ENCODE peak calls at places on chromosomes 2 and 18, in seven cellular contexts. F is body of pancreas, Q is A549, M is K562, S is H54, V is uterus, J is heart left ventricle. B is an unnamed sample.

GRCh38 chr2:230473378-230473777 is 57.4 kb downstream of the SP100 start:
- DNase-seq in F (no peak), Q (no peak), M (no peak), S (no peak), V (no peak), J (no peak), B (no peak)

GRCh38 chr2:164073053-164073757 is 337.4 kb upstream of the FIGN start:
- DNase-seq in F (no peak), Q (no peak), M (no peak), S (no peak), V (no peak), J (no peak), B (peak; percentile 34)

GRCh38 chr2:20025065-20025786 is 12.8 kb upstream of the MATN3 start:
- DNase-seq in F (no peak), Q (no peak), M (no peak), S (no peak), V (no peak), J (no peak), B (no peak)

GRCh38 chr2:39091535-39091934 is 29.3 kb downstream of the SOS1 start:
- DNase-seq in F (no peak), Q (no peak), M (no peak), S (no peak), V (no peak), J (no peak), B (no peak)

GRCh38 chr2:141611143-141611571 is 519.7 kb downstream of the LRP1B start:
- DNase-seq in F (no peak), Q (no peak), M (no peak), S (no peak), V (no peak), J (no peak), B (no peak)

GRCh38 chr2:48464264-48464663 is 65.7 kb upstream of the STON1 start:
- DNase-seq in F (no peak), Q (no peak), M (no peak), S (no peak), V (no peak), J (no peak), B (no peak)

GRCh38 chr18:26488417-26489009 is 59.8 kb downstream of the KCTD1 start:
- DNase-seq in F (no peak), Q (no peak), M (no peak), S (no peak), V (no peak), J (no peak), B (no peak)

GRCh38 chr2:165401285-165401852 is 68.1 kb upstream of the CSRNP3 start:
- DNase-seq in F (peak; percentile 20), Q (no peak), M (peak; percentile 26), S (no peak), V (peak; percentile 22), J (no peak), B (peak; percentile 14)

GRCh38 chr18:65755616-65756015 is 4.8 kb downstream of the CDH7 start:
- DNase-seq in F (no peak), Q (no peak), M (no peak), S (no peak), V (no peak), J (no peak), B (no peak)

GRCh38 chr2:128637481-128638155 is 318.9 kb upstream of the HS6ST1 start:
- DNase-seq in F (no peak), Q (no peak), M (no peak), S (no peak), V (no peak), J (no peak), B (no peak)

GRCh38 chr2:137806102-137806805 is 158.0 kb upstream of the HNMT start:
- DNase-seq in F (no peak), Q (no peak), M (no peak), S (no peak), V (no peak), J (no peak), B (no peak)

GRCh38 chr2:29733945-29734344 is 187.4 kb downstream of the ALK start:
- DNase-seq in F (no peak), Q (no peak), M (no peak), S (no peak), V (no peak), J (no peak), B (peak; percentile 10)

GRCh38 chr18:54296017-54296416 is 26.7 kb downstream of the POLI start:
- DNase-seq in F (no peak), Q (no peak), M (no peak), S (no peak), V (no peak), J (no peak), B (no peak)

GRCh38 chr18:23114911-23115310 is 20.4 kb upstream of the CABLES1 start:
- DNase-seq in F (no peak), Q (peak; percentile 41), M (no peak), S (no peak), V (no peak), J (no peak), B (no peak)

GRCh38 chr2:138032334-138032733 is 68.1 kb downstream of the HNMT start:
- DNase-seq in F (no peak), Q (no peak), M (no peak), S (no peak), V (no peak), J (no peak), B (no peak)

GRCh38 chr2:136582631-136583205 is 182.6 kb upstream of the THSD7B start:
- DNase-seq in F (peak; percentile 22), Q (no peak), M (peak; percentile 30), S (no peak), V (no peak), J (peak; percentile 19), B (peak; percentile 2)

GRCh38 chr2:188788621-188789020 is 185.6 kb upstream of the COL3A1 start:
- DNase-seq in F (peak; percentile 53), Q (no peak), M (no peak), S (no peak), V (peak; percentile 89), J (peak; percentile 70), B (peak; percentile 71)

GRCh38 chr2:112520234-112520783 is 22.0 kb upstream of the POLR1B start:
- DNase-seq in F (no peak), Q (no peak), M (peak; percentile 20), S (no peak), V (no peak), J (no peak), B (no peak)

GRCh38 chr2:214648520-214648919 is 161.0 kb downstream of the BARD1 start:
- DNase-seq in F (no peak), Q (no peak), M (no peak), S (no peak), V (no peak), J (no peak), B (no peak)

GRCh38 chr18:32772580-32773186 is at the start of gene KLHL14:
- DNase-seq in F (no peak), Q (no peak), M (no peak), S (no peak), V (no peak), J (no peak), B (peak; percentile 57)

GRCh38 chr18:36899289-36899688 is 70.4 kb downstream of the KIAA1328 start:
- DNase-seq in F (no peak), Q (peak; percentile 1), M (peak; percentile 56), S (no peak), V (no peak), J (no peak), B (no peak)

GRCh38 chr18:63109789-63110188 is 209.8 kb downstream of the BCL2 start:
- DNase-seq in F (no peak), Q (no peak), M (no peak), S (no peak), V (no peak), J (no peak), B (no peak)

GRCh38 chr18:10085405-10085804 is 171.6 kb downstream of the VAPA start:
- DNase-seq in F (no peak), Q (no peak), M (no peak), S (no peak), V (no peak), J (no peak), B (no peak)

DNA sequence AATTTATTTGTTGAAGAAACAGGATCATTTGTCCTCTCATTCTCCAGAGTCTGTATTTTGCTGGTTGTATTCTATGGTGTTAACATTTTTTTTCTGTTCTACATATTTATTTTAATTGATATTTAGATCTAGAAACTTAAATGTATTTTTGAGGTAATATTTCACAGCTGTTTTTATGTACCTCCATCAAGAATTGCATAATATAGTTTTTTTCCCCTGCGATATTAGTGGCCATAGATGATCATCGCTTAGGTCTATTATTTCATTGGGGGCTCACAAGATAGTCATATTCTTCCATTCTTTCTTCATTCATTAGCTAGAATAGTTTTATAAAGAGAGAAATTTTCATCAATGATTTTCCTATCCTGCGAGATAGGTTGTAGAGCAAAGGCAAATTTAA is 89.3 kb downstream of the PARD3B start:
- DNase-seq in F (no peak), Q (no peak), M (no peak), S (no peak), V (no peak), J (no peak), B (no peak)
- TF ChIP-seq POLR2A in F (no peak), Q (no peak), M (no peak), S (no peak), V (no peak), J (no peak), B (no peak)

DNA sequence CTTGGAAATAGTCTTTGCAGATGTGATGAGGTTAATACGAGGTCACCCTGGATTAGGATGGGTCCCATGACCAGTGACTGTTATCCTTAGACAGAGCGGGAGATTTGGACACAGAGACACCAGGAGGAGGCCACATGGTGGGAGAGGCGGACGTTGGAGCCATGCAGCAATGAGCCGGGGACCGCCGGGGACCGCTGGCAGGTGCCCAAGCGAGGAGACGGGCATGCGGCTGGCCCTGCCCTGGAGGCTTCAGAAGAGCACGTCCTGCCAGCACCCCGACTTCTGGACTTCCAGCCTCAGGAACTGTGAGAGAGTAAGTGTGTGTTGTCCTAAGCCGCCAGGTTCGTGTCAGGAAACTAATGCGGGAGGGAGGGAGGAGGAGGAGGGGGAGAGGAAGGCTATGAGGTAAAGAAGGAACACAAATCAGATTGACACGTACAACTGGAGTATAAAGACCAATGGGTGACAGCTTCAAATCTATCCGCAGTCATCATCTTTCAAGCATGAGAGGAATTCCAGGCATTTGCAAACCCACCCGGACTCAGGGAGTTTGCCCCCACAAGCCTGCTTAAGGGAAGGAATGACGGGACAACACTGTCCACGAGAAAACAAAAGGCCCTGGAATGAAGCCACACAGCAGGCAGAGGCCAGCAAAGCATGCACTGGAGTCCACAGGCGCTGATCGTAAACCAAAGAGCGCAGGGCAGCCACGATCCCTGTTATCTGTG is 11.6 kb upstream of the BOK start:
- DNase-seq in F (no peak), Q (no peak), M (no peak), S (peak; percentile 77), V (peak; percentile 56), J (no peak), B (no peak)
- TF ChIP-seq POLR2A in F (no peak), Q (no peak), M (no peak), S (peak; percentile 29), V (no peak), J (no peak), B (no peak)

DNA sequence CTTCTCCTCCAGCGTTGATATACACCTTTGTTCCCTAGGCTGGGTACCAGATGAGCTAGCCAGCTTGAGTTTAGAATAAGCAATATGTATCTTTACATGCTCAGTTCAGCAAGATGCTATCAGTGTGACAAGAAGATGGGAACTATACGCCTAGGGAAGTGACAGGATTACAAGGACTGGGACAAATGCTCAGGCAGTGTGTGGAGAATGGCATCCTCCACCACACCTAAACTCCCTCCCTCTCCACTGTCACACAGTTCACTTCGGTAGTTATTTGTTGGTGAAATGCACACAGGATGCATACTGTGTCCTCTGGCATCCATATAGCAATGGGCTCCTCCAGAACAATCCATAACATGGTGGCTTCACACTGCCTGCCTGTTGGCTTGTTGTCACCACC is 7.7 kb downstream of the STAT1 start:
- DNase-seq in F (no peak), Q (no peak), M (no peak), S (no peak), V (no peak), J (no peak), B (no peak)
- TF ChIP-seq POLR2A in F (no peak), Q (no peak), M (no peak), S (no peak), V (no peak), J (no peak), B (no peak)

GRCh38 chr2:110744429-110744828 is 12.1 kb downstream of the ACOXL start:
- DNase-seq in F (no peak), Q (no peak), M (no peak), S (no peak), V (no peak), J (no peak), B (no peak)
- TF ChIP-seq POLR2A in F (no peak), Q (no peak), M (no peak), S (no peak), V (no peak), J (no peak), B (no peak)

B was measured in thyroid gland.